ENCODE peak calls at places on chromosome 15, in seven cellular contexts. S is HEK293T; M is hippocampal formation; J is HuH-7; F is NCI-H510A treated with DMSO at 0.1 percent for 48 hours; R is testis; X is activated CD4-positive, alpha-beta T cell treated with anti-CD3 and anti-CD28 coated beads, Interleukin-2, amount 50 U/mL, for 4 hours. T is an unnamed sample.

GRCh38 chr15:79002631-79003030 is 57.8 kb upstream of the CTSH start:
- DNase-seq in J (no peak), R (no peak), S (no peak), X (no peak), M (no peak), F (no peak), T (no peak)

GRCh38 chr15:68795298-68795848 is 25.3 kb downstream of the ANP32A start:
- DNase-seq in S (peak), J (no peak), F (no peak), X (peak), R (peak), M (peak), T (no peak)

GRCh38 chr15:77667351-77667750 is 34.6 kb upstream of the LINGO1 start:
- DNase-seq in M (no peak), J (no peak), F (no peak), X (no peak), R (no peak), S (no peak), T (no peak)

GRCh38 chr15:62975515-62975914 is 67.0 kb upstream of the TPM1 start:
- DNase-seq in X (no peak), F (peak), J (no peak), R (no peak), M (no peak), S (no peak), T (no peak)

GRCh38 chr15:45522179-45522930 is at the start of gene SLC30A4:
- DNase-seq in R (peak), S (peak), M (peak), X (peak), J (peak), F (peak), T (no peak)

GRCh38 chr15:81312790-81313543 is 11.0 kb downstream of the STARD5 start:
- DNase-seq in X (no peak), M (no peak), R (peak), F (no peak), S (no peak), J (no peak), T (no peak)

GRCh38 chr15:64466408-64467116 is 6.2 kb downstream of the ZNF609 start:
- DNase-seq in M (no peak), R (no peak), F (no peak), S (no peak), X (no peak), J (no peak), T (no peak)

GRCh38 chr15:86445750-86446149 is 366.1 kb downstream of the AGBL1 start:
- DNase-seq in F (no peak), R (no peak), J (no peak), X (no peak), M (no peak), S (no peak), T (no peak)

GRCh38 chr15:94417464-94418293 is 186.3 kb downstream of the MCTP2 start:
- DNase-seq in R (no peak), J (no peak), S (no peak), X (no peak), M (no peak), F (no peak), T (no peak)

GRCh38 chr15:36469567-36469966 is 109.9 kb upstream of the CDIN1 start:
- DNase-seq in M (no peak), X (no peak), F (no peak), J (no peak), R (no peak), S (no peak), T (no peak)

GRCh38 chr15:35279811-35280210 is 194.7 kb upstream of the NANOGP8 start:
- DNase-seq in X (no peak), R (no peak), J (no peak), F (no peak), M (no peak), S (no peak), T (no peak)

GRCh38 chr15:42152196-42152920 is 4.1 kb downstream of the PLA2G4F start:
- DNase-seq in X (no peak), S (no peak), R (no peak), J (no peak), F (no peak), M (peak), T (no peak)

T was measured in chondrocyte.